ENCODE peak calls at places on chromosomes 1 and 21, in five cellular contexts. One of them, this sample, is unnamed.

GRCh38 chr1:37410080-37410479 is 64.3 kb upstream of the ZC3H12A start:
- DNase-seq in MM.1S: no peak
- DNase-seq in left ventricle myocardium inferior: no peak
- DNase-seq in neuronal stem cell: no peak
- DNase-seq in uterus: no peak
- DNase-seq in this sample: no peak

GRCh38 chr1:203996126-203996525 is 76.8 kb upstream of the SOX13 start:
- DNase-seq in MM.1S: no peak
- DNase-seq in left ventricle myocardium inferior: no peak
- DNase-seq in neuronal stem cell: peak
- DNase-seq in uterus: no peak
- DNase-seq in this sample: no peak

GRCh38 chr1:171717080-171717479 is 24.8 kb downstream of the VAMP4 start:
- DNase-seq in MM.1S: no peak
- DNase-seq in left ventricle myocardium inferior: no peak
- DNase-seq in neuronal stem cell: no peak
- DNase-seq in uterus: no peak
- DNase-seq in this sample: no peak

GRCh38 chr1:237857455-237857854 is 33.3 kb downstream of the ZP4 start:
- DNase-seq in MM.1S: no peak
- DNase-seq in left ventricle myocardium inferior: no peak
- DNase-seq in neuronal stem cell: no peak
- DNase-seq in uterus: no peak
- DNase-seq in this sample: no peak

GRCh38 chr1:15833069-15833679 is 14.3 kb upstream of the SPEN start:
- DNase-seq in MM.1S: no peak
- DNase-seq in left ventricle myocardium inferior: peak
- DNase-seq in neuronal stem cell: no peak
- DNase-seq in uterus: peak
- DNase-seq in this sample: peak

GRCh38 chr1:222077191-222077590 is 335.3 kb upstream of the DUSP10 start:
- DNase-seq in MM.1S: no peak
- DNase-seq in left ventricle myocardium inferior: no peak
- DNase-seq in neuronal stem cell: no peak
- DNase-seq in uterus: no peak
- DNase-seq in this sample: no peak

GRCh38 chr1:216822480-216822879 is 99.3 kb upstream of the ESRRG start:
- DNase-seq in MM.1S: no peak
- DNase-seq in left ventricle myocardium inferior: no peak
- DNase-seq in neuronal stem cell: no peak
- DNase-seq in uterus: no peak
- DNase-seq in this sample: no peak

GRCh38 chr1:22317231-22317919 is 134.3 kb upstream of the ZBTB40 start:
- DNase-seq in MM.1S: no peak
- DNase-seq in left ventricle myocardium inferior: no peak
- DNase-seq in neuronal stem cell: peak
- DNase-seq in uterus: no peak
- DNase-seq in this sample: no peak

GRCh38 chr1:28172690-28173150 is 3.8 kb downstream of the PTAFR start:
- DNase-seq in MM.1S: peak
- DNase-seq in left ventricle myocardium inferior: no peak
- DNase-seq in neuronal stem cell: no peak
- DNase-seq in uterus: no peak
- DNase-seq in this sample: no peak

GRCh38 chr1:213369465-213369864 is 318.4 kb downstream of the RPS6KC1 start:
- DNase-seq in MM.1S: no peak
- DNase-seq in left ventricle myocardium inferior: no peak
- DNase-seq in neuronal stem cell: no peak
- DNase-seq in uterus: no peak
- DNase-seq in this sample: no peak

GRCh38 chr21:15124731-15125130 is 59.9 kb upstream of the NRIP1 start:
- DNase-seq in MM.1S: no peak
- DNase-seq in left ventricle myocardium inferior: no peak
- DNase-seq in neuronal stem cell: no peak
- DNase-seq in uterus: no peak
- DNase-seq in this sample: no peak

GRCh38 chr1:183837062-183837461 is 32.1 kb downstream of the RGL1 start:
- DNase-seq in MM.1S: no peak
- DNase-seq in left ventricle myocardium inferior: no peak
- DNase-seq in neuronal stem cell: no peak
- DNase-seq in uterus: no peak
- DNase-seq in this sample: no peak

GRCh38 chr1:230877139-230877923 is 9.0 kb upstream of the C1orf198 start:
- DNase-seq in MM.1S: no peak
- DNase-seq in left ventricle myocardium inferior: no peak
- DNase-seq in neuronal stem cell: no peak
- DNase-seq in uterus: no peak
- DNase-seq in this sample: no peak

GRCh38 chr21:34870246-34870645 is 178.9 kb downstream of the RUNX1 start:
- DNase-seq in MM.1S: no peak
- DNase-seq in left ventricle myocardium inferior: no peak
- DNase-seq in neuronal stem cell: no peak
- DNase-seq in uterus: no peak
- DNase-seq in this sample: no peak

GRCh38 chr1:107883562-107883961 is 81.4 kb downstream of the VAV3 start:
- DNase-seq in MM.1S: peak
- DNase-seq in left ventricle myocardium inferior: no peak
- DNase-seq in neuronal stem cell: no peak
- DNase-seq in uterus: no peak
- DNase-seq in this sample: no peak

GRCh38 chr1:34407140-34407539 is 230.4 kb downstream of the C1orf94 start:
- DNase-seq in MM.1S: no peak
- DNase-seq in left ventricle myocardium inferior: no peak
- DNase-seq in neuronal stem cell: no peak
- DNase-seq in uterus: no peak
- DNase-seq in this sample: no peak

GRCh38 chr1:206107168-206107544 is 10.0 kb downstream of the AVPR1B start:
- DNase-seq in MM.1S: no peak
- DNase-seq in left ventricle myocardium inferior: no peak
- DNase-seq in neuronal stem cell: no peak
- DNase-seq in uterus: peak
- DNase-seq in this sample: no peak

GRCh38 chr1:93395195-93395594 is 49.5 kb downstream of the DR1 start:
- DNase-seq in MM.1S: no peak
- DNase-seq in left ventricle myocardium inferior: no peak
- DNase-seq in neuronal stem cell: no peak
- DNase-seq in uterus: no peak
- DNase-seq in this sample: no peak

GRCh38 chr1:245956225-245956624 is 550.9 kb downstream of the SMYD3 start:
- DNase-seq in MM.1S: no peak
- DNase-seq in left ventricle myocardium inferior: no peak
- DNase-seq in neuronal stem cell: no peak
- DNase-seq in uterus: no peak
- DNase-seq in this sample: no peak

GRCh38 chr1:98035587-98035986 is 114.8 kb upstream of the DPYD start:
- DNase-seq in MM.1S: no peak
- DNase-seq in left ventricle myocardium inferior: no peak
- DNase-seq in neuronal stem cell: no peak
- DNase-seq in uterus: no peak
- DNase-seq in this sample: no peak

GRCh38 chr1:205284420-205285144 is 37.0 kb downstream of the NUAK2 start:
- DNase-seq in MM.1S: peak
- DNase-seq in left ventricle myocardium inferior: peak
- DNase-seq in neuronal stem cell: peak
- DNase-seq in uterus: peak
- DNase-seq in this sample: peak

GRCh38 chr1:42322577-42322976 is 12.5 kb downstream of the FOXJ3 start:
- DNase-seq in MM.1S: no peak
- DNase-seq in left ventricle myocardium inferior: no peak
- DNase-seq in neuronal stem cell: no peak
- DNase-seq in uterus: no peak
- DNase-seq in this sample: no peak

GRCh38 chr1:64098856-64099606 is 104.4 kb upstream of the UBE2U start:
- DNase-seq in MM.1S: no peak
- DNase-seq in left ventricle myocardium inferior: no peak
- DNase-seq in neuronal stem cell: no peak
- DNase-seq in uterus: no peak
- DNase-seq in this sample: no peak

GRCh38 chr1:39076799-39077148 is 50.6 kb downstream of the NDUFS5 start:
- DNase-seq in MM.1S: no peak
- DNase-seq in left ventricle myocardium inferior: no peak
- DNase-seq in neuronal stem cell: no peak
- DNase-seq in uterus: no peak
- DNase-seq in this sample: no peak

GRCh38 chr1:121586369-121587229 is 401.8 kb downstream of the SRGAP2C start:
- DNase-seq in MM.1S: no peak
- DNase-seq in left ventricle myocardium inferior: no peak
- DNase-seq in neuronal stem cell: no peak
- DNase-seq in uterus: no peak
- DNase-seq in this sample: no peak

GRCh38 chr1:174743654-174744561 is 255.8 kb upstream of the CACYBP start:
- DNase-seq in MM.1S: peak
- DNase-seq in left ventricle myocardium inferior: no peak
- DNase-seq in neuronal stem cell: peak
- DNase-seq in uterus: no peak
- DNase-seq in this sample: no peak

GRCh38 chr1:116909511-116910378 is at the start of gene PTGFRN:
- DNase-seq in MM.1S: no peak
- DNase-seq in left ventricle myocardium inferior: peak
- DNase-seq in neuronal stem cell: peak
- DNase-seq in uterus: peak
- DNase-seq in this sample: peak

GRCh38 chr1:7616076-7616833 is 154.8 kb upstream of the VAMP3 start:
- DNase-seq in MM.1S: peak
- DNase-seq in left ventricle myocardium inferior: peak
- DNase-seq in neuronal stem cell: peak
- DNase-seq in uterus: no peak
- DNase-seq in this sample: peak

GRCh38 chr1:24984800-24985552 is 54.9 kb upstream of the RUNX3 start:
- DNase-seq in MM.1S: no peak
- DNase-seq in left ventricle myocardium inferior: no peak
- DNase-seq in neuronal stem cell: no peak
- DNase-seq in uterus: no peak
- DNase-seq in this sample: no peak

GRCh38 chr1:73593804-73594203 is 604.2 kb downstream of the LRRIQ3 start:
- DNase-seq in MM.1S: no peak
- DNase-seq in left ventricle myocardium inferior: no peak
- DNase-seq in neuronal stem cell: no peak
- DNase-seq in uterus: no peak
- DNase-seq in this sample: no peak

GRCh38 chr1:110309768-110310167 is 29.4 kb upstream of the RBM15 start:
- DNase-seq in MM.1S: no peak
- DNase-seq in left ventricle myocardium inferior: no peak
- DNase-seq in neuronal stem cell: no peak
- DNase-seq in uterus: no peak
- DNase-seq in this sample: no peak

GRCh38 chr1:50633465-50633864 is 210.2 kb upstream of the DMRTA2 start:
- DNase-seq in MM.1S: no peak
- DNase-seq in left ventricle myocardium inferior: no peak
- DNase-seq in neuronal stem cell: no peak
- DNase-seq in uterus: no peak
- DNase-seq in this sample: no peak

GRCh38 chr1:169618367-169618766 is 11.6 kb downstream of the SELP start:
- DNase-seq in MM.1S: no peak
- DNase-seq in left ventricle myocardium inferior: no peak
- DNase-seq in neuronal stem cell: no peak
- DNase-seq in uterus: no peak
- DNase-seq in this sample: no peak

GRCh38 chr1:227942021-227942715 is 5.6 kb downstream of the WNT9A start:
- DNase-seq in MM.1S: no peak
- DNase-seq in left ventricle myocardium inferior: no peak
- DNase-seq in neuronal stem cell: no peak
- DNase-seq in uterus: no peak
- DNase-seq in this sample: peak

GRCh38 chr21:44275041-44275440 is 10.6 kb upstream of the AIRE start:
- DNase-seq in MM.1S: no peak
- DNase-seq in left ventricle myocardium inferior: no peak
- DNase-seq in neuronal stem cell: no peak
- DNase-seq in uterus: no peak
- DNase-seq in this sample: no peak

GRCh38 chr1:228039986-228040385 is 33.2 kb downstream of the WNT3A start:
- DNase-seq in MM.1S: no peak
- DNase-seq in left ventricle myocardium inferior: no peak
- DNase-seq in neuronal stem cell: no peak
- DNase-seq in uterus: no peak
- DNase-seq in this sample: no peak

GRCh38 chr1:33346921-33347649 is 26.2 kb upstream of the A3GALT2 start:
- DNase-seq in MM.1S: no peak
- DNase-seq in left ventricle myocardium inferior: no peak
- DNase-seq in neuronal stem cell: no peak
- DNase-seq in uterus: peak
- DNase-seq in this sample: no peak

This sample was measured in heart right ventricle.